ENCODE peak calls at places on chromosome 20, in eight cellular contexts. One of them, this sample, is unnamed.

GRCh38 chr20:45918182-45918737 is 6.3 kb upstream of the PLTP start:
- DNase-seq in CD8-positive, alpha-beta T cell: no peak
- DNase-seq in HepG2: no peak
- DNase-seq in stimulated activated CD4-positive, alpha-beta T cell treated with anti-CD3 and anti-CD28 coated beads, Interleukin-15, amount 100 ng/mL, for 24 hours: no peak
- DNase-seq in EH: no peak
- DNase-seq in amniotic epithelial cell: peak
- DNase-seq in activated CD4-positive, alpha-beta T cell treated with anti-CD3 and anti-CD28 coated beads for 48 hours: no peak
- DNase-seq in foreskin fibroblast: peak
- DNase-seq in this sample: no peak

GRCh38 chr20:23114018-23114417 is 27.9 kb upstream of the CD93 start:
- DNase-seq in CD8-positive, alpha-beta T cell: no peak
- DNase-seq in HepG2: no peak
- DNase-seq in stimulated activated CD4-positive, alpha-beta T cell treated with anti-CD3 and anti-CD28 coated beads, Interleukin-15, amount 100 ng/mL, for 24 hours: no peak
- DNase-seq in EH: no peak
- DNase-seq in amniotic epithelial cell: peak
- DNase-seq in activated CD4-positive, alpha-beta T cell treated with anti-CD3 and anti-CD28 coated beads for 48 hours: no peak
- DNase-seq in foreskin fibroblast: no peak
- DNase-seq in this sample: no peak

GRCh38 chr20:63709149-63709527 is 1.3 kb downstream of the ZGPAT start:
- DNase-seq in CD8-positive, alpha-beta T cell: no peak
- DNase-seq in HepG2: no peak
- DNase-seq in stimulated activated CD4-positive, alpha-beta T cell treated with anti-CD3 and anti-CD28 coated beads, Interleukin-15, amount 100 ng/mL, for 24 hours: no peak
- DNase-seq in EH: no peak
- DNase-seq in amniotic epithelial cell: no peak
- DNase-seq in activated CD4-positive, alpha-beta T cell treated with anti-CD3 and anti-CD28 coated beads for 48 hours: no peak
- DNase-seq in foreskin fibroblast: no peak
- DNase-seq in this sample: no peak

GRCh38 chr20:61544910-61545889 is 293.1 kb downstream of the CDH4 start:
- DNase-seq in CD8-positive, alpha-beta T cell: no peak
- DNase-seq in HepG2: no peak
- DNase-seq in stimulated activated CD4-positive, alpha-beta T cell treated with anti-CD3 and anti-CD28 coated beads, Interleukin-15, amount 100 ng/mL, for 24 hours: no peak
- DNase-seq in EH: no peak
- DNase-seq in amniotic epithelial cell: no peak
- DNase-seq in activated CD4-positive, alpha-beta T cell treated with anti-CD3 and anti-CD28 coated beads for 48 hours: no peak
- DNase-seq in foreskin fibroblast: no peak
- DNase-seq in this sample: no peak

GRCh38 chr20:19433371-19434316 is 221.2 kb downstream of the SLC24A3 start:
- DNase-seq in CD8-positive, alpha-beta T cell: no peak
- DNase-seq in HepG2: no peak
- DNase-seq in stimulated activated CD4-positive, alpha-beta T cell treated with anti-CD3 and anti-CD28 coated beads, Interleukin-15, amount 100 ng/mL, for 24 hours: no peak
- DNase-seq in EH: peak
- DNase-seq in amniotic epithelial cell: peak
- DNase-seq in activated CD4-positive, alpha-beta T cell treated with anti-CD3 and anti-CD28 coated beads for 48 hours: no peak
- DNase-seq in foreskin fibroblast: peak
- DNase-seq in this sample: no peak

GRCh38 chr20:19633985-19634384 is 124.1 kb upstream of the RIN2 start:
- DNase-seq in CD8-positive, alpha-beta T cell: no peak
- DNase-seq in HepG2: no peak
- DNase-seq in stimulated activated CD4-positive, alpha-beta T cell treated with anti-CD3 and anti-CD28 coated beads, Interleukin-15, amount 100 ng/mL, for 24 hours: no peak
- DNase-seq in EH: peak
- DNase-seq in amniotic epithelial cell: no peak
- DNase-seq in activated CD4-positive, alpha-beta T cell treated with anti-CD3 and anti-CD28 coated beads for 48 hours: no peak
- DNase-seq in foreskin fibroblast: peak
- DNase-seq in this sample: no peak

GRCh38 chr20:56200456-56200855 is 48.1 kb upstream of the MC3R start:
- DNase-seq in CD8-positive, alpha-beta T cell: no peak
- DNase-seq in HepG2: peak
- DNase-seq in stimulated activated CD4-positive, alpha-beta T cell treated with anti-CD3 and anti-CD28 coated beads, Interleukin-15, amount 100 ng/mL, for 24 hours: no peak
- DNase-seq in EH: no peak
- DNase-seq in amniotic epithelial cell: no peak
- DNase-seq in activated CD4-positive, alpha-beta T cell treated with anti-CD3 and anti-CD28 coated beads for 48 hours: no peak
- DNase-seq in foreskin fibroblast: no peak
- DNase-seq in this sample: no peak

GRCh38 chr20:32155017-32155965 is 45.8 kb downstream of the TM9SF4 start:
- DNase-seq in CD8-positive, alpha-beta T cell: no peak
- DNase-seq in HepG2: peak
- DNase-seq in stimulated activated CD4-positive, alpha-beta T cell treated with anti-CD3 and anti-CD28 coated beads, Interleukin-15, amount 100 ng/mL, for 24 hours: peak
- DNase-seq in EH: peak
- DNase-seq in amniotic epithelial cell: peak
- DNase-seq in activated CD4-positive, alpha-beta T cell treated with anti-CD3 and anti-CD28 coated beads for 48 hours: peak
- DNase-seq in foreskin fibroblast: peak
- DNase-seq in this sample: peak

GRCh38 chr20:49727473-49727872 is 13.8 kb upstream of the B4GALT5 start:
- DNase-seq in CD8-positive, alpha-beta T cell: no peak
- DNase-seq in HepG2: no peak
- DNase-seq in stimulated activated CD4-positive, alpha-beta T cell treated with anti-CD3 and anti-CD28 coated beads, Interleukin-15, amount 100 ng/mL, for 24 hours: no peak
- DNase-seq in EH: no peak
- DNase-seq in amniotic epithelial cell: peak
- DNase-seq in activated CD4-positive, alpha-beta T cell treated with anti-CD3 and anti-CD28 coated beads for 48 hours: no peak
- DNase-seq in foreskin fibroblast: no peak
- DNase-seq in this sample: no peak

GRCh38 chr20:44709797-44710196 is 5.4 kb upstream of the CCN5 start:
- DNase-seq in CD8-positive, alpha-beta T cell: no peak
- DNase-seq in HepG2: no peak
- DNase-seq in stimulated activated CD4-positive, alpha-beta T cell treated with anti-CD3 and anti-CD28 coated beads, Interleukin-15, amount 100 ng/mL, for 24 hours: no peak
- DNase-seq in EH: no peak
- DNase-seq in amniotic epithelial cell: no peak
- DNase-seq in activated CD4-positive, alpha-beta T cell treated with anti-CD3 and anti-CD28 coated beads for 48 hours: no peak
- DNase-seq in foreskin fibroblast: no peak
- DNase-seq in this sample: no peak

GRCh38 chr20:9985773-9986172 is 49.0 kb upstream of the ANKEF1 start:
- DNase-seq in CD8-positive, alpha-beta T cell: no peak
- DNase-seq in HepG2: no peak
- DNase-seq in stimulated activated CD4-positive, alpha-beta T cell treated with anti-CD3 and anti-CD28 coated beads, Interleukin-15, amount 100 ng/mL, for 24 hours: no peak
- DNase-seq in EH: no peak
- DNase-seq in amniotic epithelial cell: peak
- DNase-seq in activated CD4-positive, alpha-beta T cell treated with anti-CD3 and anti-CD28 coated beads for 48 hours: no peak
- DNase-seq in foreskin fibroblast: no peak
- DNase-seq in this sample: no peak

GRCh38 chr20:49594143-49594928 is 26.4 kb upstream of the PTGIS start:
- DNase-seq in CD8-positive, alpha-beta T cell: no peak
- DNase-seq in HepG2: no peak
- DNase-seq in stimulated activated CD4-positive, alpha-beta T cell treated with anti-CD3 and anti-CD28 coated beads, Interleukin-15, amount 100 ng/mL, for 24 hours: peak
- DNase-seq in EH: peak
- DNase-seq in amniotic epithelial cell: peak
- DNase-seq in activated CD4-positive, alpha-beta T cell treated with anti-CD3 and anti-CD28 coated beads for 48 hours: peak
- DNase-seq in foreskin fibroblast: peak
- DNase-seq in this sample: no peak

GRCh38 chr20:24619212-24619611 is 149.8 kb downstream of the SYNDIG1 start:
- DNase-seq in CD8-positive, alpha-beta T cell: no peak
- DNase-seq in HepG2: no peak
- DNase-seq in stimulated activated CD4-positive, alpha-beta T cell treated with anti-CD3 and anti-CD28 coated beads, Interleukin-15, amount 100 ng/mL, for 24 hours: no peak
- DNase-seq in EH: no peak
- DNase-seq in amniotic epithelial cell: no peak
- DNase-seq in activated CD4-positive, alpha-beta T cell treated with anti-CD3 and anti-CD28 coated beads for 48 hours: no peak
- DNase-seq in foreskin fibroblast: no peak
- DNase-seq in this sample: no peak

GRCh38 chr20:4297141-4297826 is 281.9 kb upstream of the RNF24 start:
- DNase-seq in CD8-positive, alpha-beta T cell: no peak
- DNase-seq in HepG2: peak
- DNase-seq in stimulated activated CD4-positive, alpha-beta T cell treated with anti-CD3 and anti-CD28 coated beads, Interleukin-15, amount 100 ng/mL, for 24 hours: no peak
- DNase-seq in EH: peak
- DNase-seq in amniotic epithelial cell: no peak
- DNase-seq in activated CD4-positive, alpha-beta T cell treated with anti-CD3 and anti-CD28 coated beads for 48 hours: no peak
- DNase-seq in foreskin fibroblast: peak
- DNase-seq in this sample: no peak

GRCh38 chr20:10511166-10511506 is 76.0 kb downstream of the SLX4IP start:
- DNase-seq in CD8-positive, alpha-beta T cell: no peak
- DNase-seq in HepG2: no peak
- DNase-seq in stimulated activated CD4-positive, alpha-beta T cell treated with anti-CD3 and anti-CD28 coated beads, Interleukin-15, amount 100 ng/mL, for 24 hours: no peak
- DNase-seq in EH: no peak
- DNase-seq in amniotic epithelial cell: peak
- DNase-seq in activated CD4-positive, alpha-beta T cell treated with anti-CD3 and anti-CD28 coated beads for 48 hours: no peak
- DNase-seq in foreskin fibroblast: no peak
- DNase-seq in this sample: no peak

GRCh38 chr20:13331536-13331935 is 110.5 kb downstream of the ISM1 start:
- DNase-seq in CD8-positive, alpha-beta T cell: no peak
- DNase-seq in HepG2: peak
- DNase-seq in stimulated activated CD4-positive, alpha-beta T cell treated with anti-CD3 and anti-CD28 coated beads, Interleukin-15, amount 100 ng/mL, for 24 hours: no peak
- DNase-seq in EH: peak
- DNase-seq in amniotic epithelial cell: no peak
- DNase-seq in activated CD4-positive, alpha-beta T cell treated with anti-CD3 and anti-CD28 coated beads for 48 hours: no peak
- DNase-seq in foreskin fibroblast: peak
- DNase-seq in this sample: no peak

GRCh38 chr20:20780127-20780822 is 67.8 kb upstream of the RALGAPA2 start:
- DNase-seq in CD8-positive, alpha-beta T cell: no peak
- DNase-seq in HepG2: peak
- DNase-seq in stimulated activated CD4-positive, alpha-beta T cell treated with anti-CD3 and anti-CD28 coated beads, Interleukin-15, amount 100 ng/mL, for 24 hours: no peak
- DNase-seq in EH: no peak
- DNase-seq in amniotic epithelial cell: peak
- DNase-seq in activated CD4-positive, alpha-beta T cell treated with anti-CD3 and anti-CD28 coated beads for 48 hours: no peak
- DNase-seq in foreskin fibroblast: no peak
- DNase-seq in this sample: peak

GRCh38 chr20:46222521-46223007 is 85.7 kb downstream of the CDH22 start:
- DNase-seq in CD8-positive, alpha-beta T cell: no peak
- DNase-seq in HepG2: no peak
- DNase-seq in stimulated activated CD4-positive, alpha-beta T cell treated with anti-CD3 and anti-CD28 coated beads, Interleukin-15, amount 100 ng/mL, for 24 hours: no peak
- DNase-seq in EH: no peak
- DNase-seq in amniotic epithelial cell: peak
- DNase-seq in activated CD4-positive, alpha-beta T cell treated with anti-CD3 and anti-CD28 coated beads for 48 hours: no peak
- DNase-seq in foreskin fibroblast: no peak
- DNase-seq in this sample: no peak

GRCh38 chr20:61966492-61967244 is 99.0 kb downstream of the TAF4 start:
- DNase-seq in CD8-positive, alpha-beta T cell: no peak
- DNase-seq in HepG2: peak
- DNase-seq in stimulated activated CD4-positive, alpha-beta T cell treated with anti-CD3 and anti-CD28 coated beads, Interleukin-15, amount 100 ng/mL, for 24 hours: no peak
- DNase-seq in EH: no peak
- DNase-seq in amniotic epithelial cell: no peak
- DNase-seq in activated CD4-positive, alpha-beta T cell treated with anti-CD3 and anti-CD28 coated beads for 48 hours: no peak
- DNase-seq in foreskin fibroblast: no peak
- DNase-seq in this sample: no peak

GRCh38 chr20:15759546-15760216 is 813.6 kb downstream of the KIF16B start:
- DNase-seq in CD8-positive, alpha-beta T cell: no peak
- DNase-seq in HepG2: no peak
- DNase-seq in stimulated activated CD4-positive, alpha-beta T cell treated with anti-CD3 and anti-CD28 coated beads, Interleukin-15, amount 100 ng/mL, for 24 hours: no peak
- DNase-seq in EH: peak
- DNase-seq in amniotic epithelial cell: peak
- DNase-seq in activated CD4-positive, alpha-beta T cell treated with anti-CD3 and anti-CD28 coated beads for 48 hours: no peak
- DNase-seq in foreskin fibroblast: peak
- DNase-seq in this sample: no peak

GRCh38 chr20:25129908-25130307 is 48.0 kb upstream of the VSX1 start:
- DNase-seq in CD8-positive, alpha-beta T cell: no peak
- DNase-seq in HepG2: no peak
- DNase-seq in stimulated activated CD4-positive, alpha-beta T cell treated with anti-CD3 and anti-CD28 coated beads, Interleukin-15, amount 100 ng/mL, for 24 hours: no peak
- DNase-seq in EH: no peak
- DNase-seq in amniotic epithelial cell: no peak
- DNase-seq in activated CD4-positive, alpha-beta T cell treated with anti-CD3 and anti-CD28 coated beads for 48 hours: no peak
- DNase-seq in foreskin fibroblast: no peak
- DNase-seq in this sample: no peak

GRCh38 chr20:20489054-20489453 is 121.2 kb downstream of the INSM1 start:
- DNase-seq in CD8-positive, alpha-beta T cell: no peak
- DNase-seq in HepG2: no peak
- DNase-seq in stimulated activated CD4-positive, alpha-beta T cell treated with anti-CD3 and anti-CD28 coated beads, Interleukin-15, amount 100 ng/mL, for 24 hours: peak
- DNase-seq in EH: no peak
- DNase-seq in amniotic epithelial cell: no peak
- DNase-seq in activated CD4-positive, alpha-beta T cell treated with anti-CD3 and anti-CD28 coated beads for 48 hours: no peak
- DNase-seq in foreskin fibroblast: no peak
- DNase-seq in this sample: no peak

GRCh38 chr20:931401-931800 is 15.3 kb upstream of the ANGPT4 start:
- DNase-seq in CD8-positive, alpha-beta T cell: no peak
- DNase-seq in HepG2: no peak
- DNase-seq in stimulated activated CD4-positive, alpha-beta T cell treated with anti-CD3 and anti-CD28 coated beads, Interleukin-15, amount 100 ng/mL, for 24 hours: no peak
- DNase-seq in EH: no peak
- DNase-seq in amniotic epithelial cell: no peak
- DNase-seq in activated CD4-positive, alpha-beta T cell treated with anti-CD3 and anti-CD28 coated beads for 48 hours: no peak
- DNase-seq in foreskin fibroblast: peak
- DNase-seq in this sample: no peak

GRCh38 chr20:38460040-38460623 is 12.5 kb upstream of the RALGAPB start:
- DNase-seq in CD8-positive, alpha-beta T cell: no peak
- DNase-seq in HepG2: peak
- DNase-seq in stimulated activated CD4-positive, alpha-beta T cell treated with anti-CD3 and anti-CD28 coated beads, Interleukin-15, amount 100 ng/mL, for 24 hours: no peak
- DNase-seq in EH: peak
- DNase-seq in amniotic epithelial cell: peak
- DNase-seq in activated CD4-positive, alpha-beta T cell treated with anti-CD3 and anti-CD28 coated beads for 48 hours: no peak
- DNase-seq in foreskin fibroblast: peak
- DNase-seq in this sample: peak

GRCh38 chr20:3781153-3781910 is at the start of gene SPEF1:
- DNase-seq in CD8-positive, alpha-beta T cell: no peak
- DNase-seq in HepG2: peak
- DNase-seq in stimulated activated CD4-positive, alpha-beta T cell treated with anti-CD3 and anti-CD28 coated beads, Interleukin-15, amount 100 ng/mL, for 24 hours: peak
- DNase-seq in EH: peak
- DNase-seq in amniotic epithelial cell: peak
- DNase-seq in activated CD4-positive, alpha-beta T cell treated with anti-CD3 and anti-CD28 coated beads for 48 hours: peak
- DNase-seq in foreskin fibroblast: peak
- DNase-seq in this sample: peak

GRCh38 chr20:58372836-58373235 is 16.2 kb upstream of the VAPB start:
- DNase-seq in CD8-positive, alpha-beta T cell: no peak
- DNase-seq in HepG2: no peak
- DNase-seq in stimulated activated CD4-positive, alpha-beta T cell treated with anti-CD3 and anti-CD28 coated beads, Interleukin-15, amount 100 ng/mL, for 24 hours: no peak
- DNase-seq in EH: no peak
- DNase-seq in amniotic epithelial cell: no peak
- DNase-seq in activated CD4-positive, alpha-beta T cell treated with anti-CD3 and anti-CD28 coated beads for 48 hours: no peak
- DNase-seq in foreskin fibroblast: no peak
- DNase-seq in this sample: no peak

GRCh38 chr20:62703853-62704228 is 4.8 kb upstream of the NTSR1 start:
- DNase-seq in CD8-positive, alpha-beta T cell: no peak
- DNase-seq in HepG2: no peak
- DNase-seq in stimulated activated CD4-positive, alpha-beta T cell treated with anti-CD3 and anti-CD28 coated beads, Interleukin-15, amount 100 ng/mL, for 24 hours: no peak
- DNase-seq in EH: no peak
- DNase-seq in amniotic epithelial cell: no peak
- DNase-seq in activated CD4-positive, alpha-beta T cell treated with anti-CD3 and anti-CD28 coated beads for 48 hours: no peak
- DNase-seq in foreskin fibroblast: peak
- DNase-seq in this sample: no peak

GRCh38 chr20:21322921-21323321 is 19.8 kb downstream of the XRN2 start:
- DNase-seq in CD8-positive, alpha-beta T cell: no peak
- DNase-seq in HepG2: no peak
- DNase-seq in stimulated activated CD4-positive, alpha-beta T cell treated with anti-CD3 and anti-CD28 coated beads, Interleukin-15, amount 100 ng/mL, for 24 hours: no peak
- DNase-seq in EH: peak
- DNase-seq in amniotic epithelial cell: peak
- DNase-seq in activated CD4-positive, alpha-beta T cell treated with anti-CD3 and anti-CD28 coated beads for 48 hours: no peak
- DNase-seq in foreskin fibroblast: peak
- DNase-seq in this sample: no peak

GRCh38 chr20:45467861-45468260 is 1.7 kb upstream of the WFDC2 start:
- DNase-seq in CD8-positive, alpha-beta T cell: no peak
- DNase-seq in HepG2: no peak
- DNase-seq in stimulated activated CD4-positive, alpha-beta T cell treated with anti-CD3 and anti-CD28 coated beads, Interleukin-15, amount 100 ng/mL, for 24 hours: no peak
- DNase-seq in EH: no peak
- DNase-seq in amniotic epithelial cell: no peak
- DNase-seq in activated CD4-positive, alpha-beta T cell treated with anti-CD3 and anti-CD28 coated beads for 48 hours: no peak
- DNase-seq in foreskin fibroblast: no peak
- DNase-seq in this sample: peak

GRCh38 chr20:31678389-31679356 is 41.0 kb downstream of the COX4I2 start:
- DNase-seq in CD8-positive, alpha-beta T cell: no peak
- DNase-seq in HepG2: peak
- DNase-seq in stimulated activated CD4-positive, alpha-beta T cell treated with anti-CD3 and anti-CD28 coated beads, Interleukin-15, amount 100 ng/mL, for 24 hours: no peak
- DNase-seq in EH: peak
- DNase-seq in amniotic epithelial cell: peak
- DNase-seq in activated CD4-positive, alpha-beta T cell treated with anti-CD3 and anti-CD28 coated beads for 48 hours: no peak
- DNase-seq in foreskin fibroblast: no peak
- DNase-seq in this sample: no peak

GRCh38 chr20:1185781-1186334 is 1.1 kb upstream of the TMEM74B start:
- DNase-seq in CD8-positive, alpha-beta T cell: no peak
- DNase-seq in HepG2: peak
- DNase-seq in stimulated activated CD4-positive, alpha-beta T cell treated with anti-CD3 and anti-CD28 coated beads, Interleukin-15, amount 100 ng/mL, for 24 hours: peak
- DNase-seq in EH: peak
- DNase-seq in amniotic epithelial cell: peak
- DNase-seq in activated CD4-positive, alpha-beta T cell treated with anti-CD3 and anti-CD28 coated beads for 48 hours: peak
- DNase-seq in foreskin fibroblast: peak
- DNase-seq in this sample: peak

GRCh38 chr20:41643504-41643938 is 25.3 kb upstream of the CHD6 start:
- DNase-seq in CD8-positive, alpha-beta T cell: no peak
- DNase-seq in HepG2: peak
- DNase-seq in stimulated activated CD4-positive, alpha-beta T cell treated with anti-CD3 and anti-CD28 coated beads, Interleukin-15, amount 100 ng/mL, for 24 hours: no peak
- DNase-seq in EH: peak
- DNase-seq in amniotic epithelial cell: peak
- DNase-seq in activated CD4-positive, alpha-beta T cell treated with anti-CD3 and anti-CD28 coated beads for 48 hours: no peak
- DNase-seq in foreskin fibroblast: peak
- DNase-seq in this sample: peak

GRCh38 chr20:50146732-50147662 is 6.5 kb downstream of the PEDS1 start:
- DNase-seq in CD8-positive, alpha-beta T cell: peak
- DNase-seq in HepG2: no peak
- DNase-seq in stimulated activated CD4-positive, alpha-beta T cell treated with anti-CD3 and anti-CD28 coated beads, Interleukin-15, amount 100 ng/mL, for 24 hours: peak
- DNase-seq in EH: peak
- DNase-seq in amniotic epithelial cell: no peak
- DNase-seq in activated CD4-positive, alpha-beta T cell treated with anti-CD3 and anti-CD28 coated beads for 48 hours: peak
- DNase-seq in foreskin fibroblast: peak
- DNase-seq in this sample: peak

GRCh38 chr20:53003420-53003819 is 31.3 kb downstream of the TSHZ2 start:
- DNase-seq in CD8-positive, alpha-beta T cell: no peak
- DNase-seq in HepG2: no peak
- DNase-seq in stimulated activated CD4-positive, alpha-beta T cell treated with anti-CD3 and anti-CD28 coated beads, Interleukin-15, amount 100 ng/mL, for 24 hours: no peak
- DNase-seq in EH: no peak
- DNase-seq in amniotic epithelial cell: no peak
- DNase-seq in activated CD4-positive, alpha-beta T cell treated with anti-CD3 and anti-CD28 coated beads for 48 hours: no peak
- DNase-seq in foreskin fibroblast: no peak
- DNase-seq in this sample: peak